ENCODE peak calls at places on chromosomes 5 and 9, in seven cellular contexts. F is keratinocyte, X is PC-9, L is astrocyte, P is DND-41, Z is neural progenitor cell, K is endothelial cell of umbilical vein. J is an unnamed sample.
A peak's percentile ranks its signal among the peaks of the same experiment; 100 is the strongest.

GRCh38 chr5:144144956-144145751 is 25.3 kb downstream of the YIPF5 start:
- DNase-seq in X (no peak), L (no peak), F (no peak), Z (no peak), K (peak; percentile 97), P (no peak), J (no peak)

GRCh38 chr9:134303601-134304000 is 22.7 kb upstream of the RXRA start:
- DNase-seq in X (no peak), L (no peak), K (no peak), F (no peak), P (no peak), Z (no peak), J (peak; percentile 4)

GRCh38 chr9:3480353-3480655 is 45.5 kb downstream of the RFX3 start:
- DNase-seq in L (no peak), K (no peak), F (no peak), X (no peak), P (no peak), Z (peak; percentile 51), J (no peak)

GRCh38 chr5:88839238-88839637 is 43.7 kb downstream of the MEF2C start:
- DNase-seq in L (no peak), X (no peak), K (no peak), Z (no peak), P (no peak), F (no peak), J (no peak)

GRCh38 chr9:121156263-121156731 is 45.4 kb downstream of the RAB14 start:
- DNase-seq in Z (no peak), L (peak; percentile 88), F (peak; percentile 57), P (no peak), X (peak; percentile 28), K (peak; percentile 45), J (peak; percentile 49)

GRCh38 chr5:172503925-172504730 is 49.8 kb upstream of the SH3PXD2B start:
- DNase-seq in L (no peak), X (no peak), Z (no peak), P (no peak), F (no peak), K (no peak), J (no peak)

GRCh38 chr5:119578937-119579336 is 50.4 kb upstream of the FAM170A start:
- DNase-seq in L (no peak), K (peak; percentile 25), Z (peak; percentile 50), X (peak; percentile 1), F (no peak), P (peak; percentile 14), J (no peak)

GRCh38 chr5:79225441-79225840 is 10.5 kb upstream of the JMY start:
- DNase-seq in Z (no peak), X (no peak), L (no peak), K (no peak), F (no peak), P (no peak), J (no peak)

GRCh38 chr9:131826966-131827525 is 87.2 kb upstream of the RAPGEF1 start:
- DNase-seq in K (no peak), F (peak; percentile 25), Z (no peak), P (no peak), X (peak; percentile 34), L (no peak), J (peak; percentile 42)

GRCh38 chr9:85925493-85925892 is 15.5 kb upstream of the NAA35 start:
- DNase-seq in K (no peak), P (no peak), F (no peak), Z (no peak), L (no peak), X (no peak), J (no peak)
- H3K79me2 ChIP-seq in K (no peaks in the 10 kb centered on the region), P (no peaks in the 10 kb centered on the region), F (no peaks in the 10 kb centered on the region), Z (no peaks in the 10 kb centered on the region), L (no peaks in the 10 kb centered on the region), X (no peaks in the 10 kb centered on the region), J (no peaks in the 10 kb centered on the region)

GRCh38 chr5:135246923-135247795 is 151.9 kb downstream of the MACROH2A1 start:
- DNase-seq in K (peak; percentile 90), X (peak; percentile 31), Z (no peak), L (peak; percentile 97), P (no peak), F (peak; percentile 73), J (peak; percentile 94)
- H3K27ac ChIP-seq in K (peak overlapping the region; percentile 21), X (peak overlapping the region; percentile 88), Z (no peak overlapping the region), L (peak overlapping the region; percentile 87), P (no peak overlapping the region), F (peak overlapping the region; percentile 69), J (peak overlapping the region; percentile 76)

GRCh38 chr5:72298711-72299110 is 21.3 kb downstream of the MRPS27 start:
- DNase-seq in F (no peak), X (no peak), K (no peak), Z (no peak), P (no peak), L (no peak), J (no peak)
- H2AFZ ChIP-seq in F (no peak overlapping the region), X (no peak overlapping the region), K (no peak overlapping the region), Z (no peak overlapping the region), P (no peak overlapping the region), L (no peak overlapping the region), J (no peak overlapping the region)

GRCh38 chr5:165999693-166000092 is 2291.8 kb upstream of the WWC1 start:
- DNase-seq in X (no peak), P (no peak), L (no peak), K (no peak), Z (no peak), F (no peak), J (no peak)

DNA sequence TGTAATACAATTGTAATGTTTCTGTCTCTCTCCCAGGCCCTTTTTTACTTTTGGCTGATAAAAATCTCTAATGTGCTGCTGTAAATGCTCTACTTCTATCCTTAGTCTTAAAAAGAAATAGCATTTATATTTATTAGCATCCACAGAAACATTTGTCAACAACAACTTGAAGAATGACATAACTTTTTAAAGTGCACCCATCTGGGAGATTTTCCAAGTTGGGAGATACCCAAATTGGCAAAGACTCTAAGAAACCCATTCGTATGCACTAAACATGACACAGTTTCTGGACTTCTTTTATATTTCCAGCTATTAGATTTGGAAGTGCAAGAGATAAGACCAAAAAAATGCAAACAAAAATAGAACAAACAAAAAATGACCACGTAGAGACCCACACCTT is 2287.4 kb upstream of the WWC1 start:
- DNase-seq in F (no peak), L (no peak), K (no peak), P (no peak), X (no peak), Z (no peak), J (peak; percentile 58)
- H3K79me2 ChIP-seq in F (no peaks in the 10 kb centered on the region), L (no peaks in the 10 kb centered on the region), K (no peaks in the 10 kb centered on the region), P (no peaks in the 10 kb centered on the region), X (no peaks in the 10 kb centered on the region), Z (no peaks in the 10 kb centered on the region), J (no peaks in the 10 kb centered on the region)

DNA sequence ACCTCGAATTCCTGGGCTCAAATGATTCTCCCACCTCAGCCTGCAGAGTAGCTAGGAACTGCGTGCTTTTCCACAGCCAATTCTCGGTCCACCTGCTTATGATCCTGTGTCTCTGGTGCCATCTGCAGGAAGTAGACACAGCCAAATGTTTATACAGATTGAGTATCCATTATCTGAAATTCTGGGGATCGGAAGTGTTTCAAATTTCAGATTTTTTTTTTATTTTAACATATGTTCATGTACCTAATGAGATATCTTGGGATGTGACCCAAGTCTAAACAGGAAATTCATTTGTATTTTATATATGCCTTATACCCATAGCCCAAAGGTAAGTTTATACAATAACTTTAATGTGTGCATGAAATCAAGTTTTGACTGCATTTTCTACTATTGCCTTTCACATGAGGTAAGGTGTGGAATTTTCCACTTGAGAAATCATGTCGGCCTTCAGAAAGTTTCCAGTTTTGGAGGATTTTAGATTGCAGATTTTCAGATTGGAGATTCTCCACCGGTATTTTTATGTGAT is 89.5 kb downstream of the ESM1 start:
- DNase-seq in L (peak; percentile 51), F (no peak), X (peak; percentile 7), Z (peak; percentile 58), K (peak; percentile 40), P (no peak), J (no peak)
- H3K27ac ChIP-seq in L (no peak overlapping the region), F (no peak overlapping the region), X (no peak overlapping the region), Z (no peak overlapping the region), K (no peak overlapping the region), P (no peak overlapping the region), J (no peak overlapping the region)

GRCh38 chr9:135373151-135373685 is 106.4 kb upstream of the PPP1R26 start:
- DNase-seq in P (no peak), K (no peak), X (no peak), F (no peak), L (no peak), Z (no peak), J (no peak)
- H2AFZ ChIP-seq in P (no peak overlapping the region), K (no peak overlapping the region), X (no peak overlapping the region), F (no peak overlapping the region), L (no peak overlapping the region), Z (no peak overlapping the region), J (no peak overlapping the region)

GRCh38 chr5:132782101-132782500 is 5.1 kb upstream of the SEPTIN8 start:
- DNase-seq in L (peak; percentile 65), K (peak; percentile 78), X (no peak), P (no peak), F (no peak), Z (no peak), J (peak; percentile 91)

GRCh38 chr5:132787076-132787475 is 10.0 kb upstream of the SEPTIN8 start:
- DNase-seq in X (no peak), F (no peak), L (peak; percentile 72), P (no peak), Z (no peak), K (no peak), J (peak; percentile 90)

GRCh38 chr5:132785864-132786263 is 8.8 kb upstream of the SEPTIN8 start:
- DNase-seq in L (no peak), P (no peak), X (no peak), F (no peak), Z (no peak), K (no peak), J (no peak)

GRCh38 chr5:132788508-132788907 is 11.5 kb upstream of the SEPTIN8 start:
- DNase-seq in F (no peak), Z (no peak), L (no peak), K (no peak), P (no peak), X (no peak), J (no peak)

DNA sequence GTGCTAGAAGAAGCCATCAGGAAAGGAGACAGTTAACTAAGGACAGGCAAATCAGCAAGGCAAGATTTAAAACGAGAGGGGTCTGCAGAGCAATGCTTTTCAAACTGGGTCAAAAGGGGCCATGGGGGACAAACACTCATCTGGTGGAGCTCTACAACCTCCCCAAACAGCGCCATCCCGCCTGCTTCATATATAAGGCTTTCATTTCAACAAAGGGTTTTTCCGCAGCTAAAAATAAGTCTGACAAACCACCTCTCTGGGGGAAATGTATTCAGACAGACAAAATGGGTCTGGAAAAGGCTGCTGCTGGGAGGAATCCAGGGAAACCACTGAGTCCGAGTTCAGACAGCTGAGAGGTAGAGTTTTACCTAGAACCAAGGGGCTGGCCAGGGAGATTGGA is 8.3 kb upstream of the SEPTIN8 start:
- DNase-seq in X (no peak), K (no peak), F (no peak), L (peak; percentile 38), Z (no peak), P (no peak), J (no peak)
- H3K79me2 ChIP-seq in X (no peaks in the 10 kb centered on the region), K (no peaks in the 10 kb centered on the region), F (no peaks in the 10 kb centered on the region), L (no peaks in the 10 kb centered on the region), Z (no peaks in the 10 kb centered on the region), P (no peaks in the 10 kb centered on the region), J (no peaks in the 10 kb centered on the region)